ENCODE peak calls at places on chromosomes 13 and 19, in seven cellular contexts. E, J, Q, A, N, U and S are unnamed samples.
A peak's percentile ranks its signal among the peaks of the same experiment; 100 is the strongest.

GRCh38 chr19:22144394-22144793 is 52.4 kb downstream of the ZNF676 start:
- DNase-seq in J (no peak), A (no peak), E (no peak), N (no peak), Q (peak; percentile 4), U (peak; percentile 10), S (peak; percentile 30)

GRCh38 chr13:25660996-25661395 is 289.2 kb downstream of the ATP8A2 start:
- DNase-seq in E (no peak), N (no peak), J (no peak), Q (no peak), U (no peak), A (no peak), S (no peak)

GRCh38 chr13:35160921-35161320 is 218.9 kb downstream of the NBEA start:
- DNase-seq in E (no peak), N (no peak), A (no peak), J (no peak), Q (no peak), U (no peak), S (no peak)

GRCh38 chr19:2536461-2536860 is 60.5 kb downstream of the GADD45B start:
- DNase-seq in Q (no peak), N (no peak), E (no peak), A (peak; percentile 37), J (no peak), U (no peak), S (no peak)

GRCh38 chr13:34294483-34295129 is 476.7 kb downstream of the RFC3 start:
- DNase-seq in Q (no peak), U (no peak), E (no peak), N (no peak), A (no peak), J (no peak), S (no peak)

GRCh38 chr13:112241288-112241687 is 134.9 kb upstream of the SPACA7 start:
- DNase-seq in A (no peak), J (no peak), U (no peak), N (no peak), E (no peak), Q (no peak), S (no peak)

GRCh38 chr13:110308377-110309158 is 1.5 kb downstream of the COL4A2 start:
- DNase-seq in Q (peak; percentile 66), N (peak; percentile 53), A (no peak), U (no peak), E (no peak), J (peak; percentile 44), S (peak; percentile 69)

GRCh38 chr19:12796146-12797071 is 5.1 kb downstream of the JUNB start:
- DNase-seq in N (peak; percentile 94), E (peak; percentile 78), U (peak; percentile 83), Q (peak; percentile 77), J (peak; percentile 77), A (peak; percentile 81), S (peak; percentile 84)

GRCh38 chr19:43636121-43636683 is 3.4 kb downstream of the CADM4 start:
- DNase-seq in A (no peak), N (no peak), J (no peak), E (no peak), U (no peak), Q (no peak), S (no peak)

GRCh38 chr19:53912653-53913052 is 3.6 kb downstream of the CACNG7 start:
- DNase-seq in A (no peak), N (no peak), Q (peak; percentile 62), J (no peak), E (no peak), U (no peak), S (no peak)

GRCh38 chr19:48836089-48837017 is at the start of gene HSD17B14:
- DNase-seq in J (peak; percentile 69), U (peak; percentile 47), A (no peak), N (peak; percentile 41), Q (peak; percentile 67), E (no peak), S (peak; percentile 65)

GRCh38 chr19:50870417-50871089 is 2.7 kb upstream of the KLK2 start:
- DNase-seq in E (no peak), U (no peak), J (no peak), A (no peak), Q (peak; percentile 80), N (no peak), S (no peak)

GRCh38 chr13:73556902-73557301 is 498.1 kb downstream of the KLF5 start:
- DNase-seq in Q (no peak), U (no peak), E (no peak), J (no peak), A (no peak), N (peak; percentile 17), S (no peak)

GRCh38 chr13:72456486-72456885 is 270.9 kb downstream of the MZT1 start:
- DNase-seq in E (no peak), N (no peak), U (no peak), J (no peak), Q (no peak), A (no peak), S (no peak)

GRCh38 chr13:74641586-74641985 is 507.4 kb upstream of the KLF12 start:
- DNase-seq in N (peak; percentile 41), U (peak; percentile 12), E (no peak), A (no peak), Q (no peak), J (no peak), S (no peak)

GRCh38 chr19:35712910-35713845 is 4.6 kb upstream of the KMT2B start:
- DNase-seq in Q (no peak), A (no peak), N (no peak), J (no peak), U (no peak), E (peak; percentile 65), S (no peak)

GRCh38 chr13:50531917-50532899 is 311.3 kb downstream of the DLEU7 start:
- DNase-seq in Q (peak; percentile 17), A (no peak), J (no peak), N (peak; percentile 55), E (no peak), U (no peak), S (peak; percentile 61)

GRCh38 chr19:48639483-48640375 is 2.5 kb upstream of the DBP start:
- DNase-seq in A (no peak), E (no peak), Q (no peak), N (no peak), U (no peak), J (no peak), S (no peak)

GRCh38 chr19:16587031-16588023 is 15.1 kb upstream of the SLC35E1 start:
- DNase-seq in J (no peak), A (peak; percentile 75), N (no peak), E (peak; percentile 83), U (no peak), Q (no peak), S (peak; percentile 60)

GRCh38 chr13:40376867-40377266 is 289.6 kb downstream of the FOXO1 start:
- DNase-seq in Q (no peak), N (no peak), A (no peak), E (no peak), J (no peak), U (no peak), S (peak; percentile 58)

GRCh38 chr13:89066868-89067466 is 1395.8 kb downstream of the SLITRK5 start:
- DNase-seq in N (peak; percentile 68), A (no peak), E (no peak), Q (peak; percentile 19), U (peak; percentile 54), J (no peak), S (peak; percentile 0)

GRCh38 chr19:11421607-11422098 is 2.5 kb upstream of the RGL3 start:
- DNase-seq in Q (peak; percentile 77), U (peak; percentile 57), J (no peak), N (no peak), A (peak; percentile 71), E (peak; percentile 39), S (no peak)

GRCh38 chr19:1809663-1810062 is 2.4 kb downstream of the ATP8B3 start:
- DNase-seq in A (no peak), Q (no peak), N (no peak), U (peak; percentile 15), E (no peak), J (no peak), S (no peak)

GRCh38 chr19:30335306-30335886 is 36.8 kb upstream of the ZNF536 start:
- DNase-seq in J (no peak), E (no peak), A (no peak), U (no peak), Q (no peak), N (no peak), S (no peak)

GRCh38 chr13:98707309-98707999 is 45.0 kb downstream of the SLC15A1 start:
- DNase-seq in Q (no peak), J (no peak), U (no peak), A (no peak), N (no peak), E (no peak), S (no peak)

GRCh38 chr19:12946092-12946845 is 607 bp downstream of the RAD23A start:
- DNase-seq in U (peak; percentile 67), A (peak; percentile 81), N (peak; percentile 82), Q (peak; percentile 85), E (peak; percentile 37), J (peak; percentile 72), S (peak; percentile 85)

GRCh38 chr13:103325675-103326074 is 259.5 kb upstream of the SLC10A2 start:
- DNase-seq in U (no peak), E (no peak), A (no peak), N (no peak), J (no peak), Q (no peak), S (no peak)

GRCh38 chr13:95485045-95485517 is 67.4 kb upstream of the CLDN10 start:
- DNase-seq in A (no peak), E (no peak), Q (peak; percentile 50), J (no peak), U (peak; percentile 39), N (peak; percentile 27), S (peak; percentile 30)
- TF ChIP-seq CTCF in A (no peak), E (no peak), Q (no peak), J (no peak), U (peak; percentile 36), N (no peak), S (no peak)

GRCh38 chr19:56159616-56160271 is 16.1 kb upstream of the GALP start:
- DNase-seq in Q (no peak), U (no peak), A (no peak), E (no peak), N (no peak), J (no peak), S (no peak)
- H3K4me3 ChIP-seq in Q (no peak overlapping the region), U (no peak overlapping the region), A (no peak overlapping the region), E (no peak overlapping the region), N (no peak overlapping the region), J (no peak overlapping the region), S (no peak overlapping the region)

DNA sequence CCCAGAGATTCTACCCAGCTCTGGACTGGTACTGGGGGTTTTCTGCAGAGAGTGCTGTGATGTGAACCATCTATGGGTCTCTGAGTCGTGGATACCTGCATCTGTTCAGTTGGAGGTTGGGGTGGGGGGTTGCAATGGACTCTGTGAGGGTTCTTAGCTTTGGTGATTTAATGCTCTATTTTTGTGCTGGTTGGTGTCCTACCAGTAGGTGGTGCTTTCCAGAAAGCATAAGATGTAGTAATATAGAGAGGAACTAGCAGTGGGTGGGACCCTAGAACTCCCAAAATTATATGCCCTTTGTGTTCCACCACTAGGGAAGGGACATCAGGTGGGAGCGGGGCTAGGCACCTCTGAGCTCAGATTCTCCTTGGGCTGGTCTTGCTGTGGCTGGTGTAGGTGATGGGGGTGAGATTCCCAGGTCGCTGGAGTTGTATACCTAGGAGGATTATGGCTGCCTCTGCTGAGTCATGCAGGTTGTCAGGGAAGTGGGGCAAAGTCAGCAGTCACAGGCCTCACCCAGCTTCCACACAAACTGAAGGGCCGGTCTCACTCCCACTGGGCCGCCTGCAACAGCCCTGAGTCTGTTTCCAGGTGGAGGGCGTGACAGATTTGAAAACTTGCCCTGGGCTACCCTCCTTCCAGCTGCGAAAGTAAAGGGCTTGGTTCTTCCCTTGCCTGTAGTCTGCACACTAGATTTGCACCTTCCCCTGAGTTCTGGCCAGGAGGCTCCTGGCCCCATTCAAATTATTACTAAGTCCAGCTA is 573.0 kb upstream of the SLITRK1 start:
- DNase-seq in Q (peak; percentile 1), N (no peak), E (no peak), J (no peak), A (no peak), U (no peak), S (no peak)
- TF ChIP-seq CTCF in Q (peak; percentile 27), N (peak; percentile 36), E (no peak), J (no peak), A (no peak), U (peak; percentile 33), S (no peak)

GRCh38 chr13:42011601-42012401 is 36.6 kb upstream of the DGKH start:
- DNase-seq in J (peak; percentile 26), U (no peak), E (no peak), A (no peak), N (no peak), Q (no peak), S (no peak)
- H3K4me3 ChIP-seq in J (no peak overlapping the region), U (no peak overlapping the region), E (no peak overlapping the region), A (peak overlapping the region; percentile 28), N (no peak overlapping the region), Q (no peak overlapping the region), S (peak overlapping the region; percentile 30)